ENCODE peak calls at places on chromosome 2, in seven cellular contexts. One of them, this sample, is unnamed.
A peak's percentile ranks its signal among the peaks of the same experiment; 100 is the strongest.

GRCh38 chr2:64602436-64602835 is 51.3 kb downstream of the SERTAD2 start:
- DNase-seq in neural progenitor cell: no peak
- DNase-seq in mammary epithelial cell: no peak
- DNase-seq in GM12878: no peak
- DNase-seq in HCT116: no peak
- DNase-seq in fibroblast of lung: no peak
- DNase-seq in SK-N-SH: no peak
- DNase-seq in this sample: no peak

GRCh38 chr2:127771756-127772155 is 39.2 kb downstream of the WDR33 start:
- DNase-seq in neural progenitor cell: no peak
- DNase-seq in mammary epithelial cell: peak; percentile 72
- DNase-seq in GM12878: no peak
- DNase-seq in HCT116: no peak
- DNase-seq in fibroblast of lung: peak; percentile 90
- DNase-seq in SK-N-SH: no peak
- DNase-seq in this sample: no peak

GRCh38 chr2:47207614-47208013 is 52.5 kb upstream of the STPG4 start:
- DNase-seq in neural progenitor cell: no peak
- DNase-seq in mammary epithelial cell: no peak
- DNase-seq in GM12878: no peak
- DNase-seq in HCT116: no peak
- DNase-seq in fibroblast of lung: no peak
- DNase-seq in SK-N-SH: no peak
- DNase-seq in this sample: no peak

GRCh38 chr2:12081481-12082210 is 335.2 kb downstream of the LPIN1 start:
- DNase-seq in neural progenitor cell: no peak
- DNase-seq in mammary epithelial cell: no peak
- DNase-seq in GM12878: no peak
- DNase-seq in HCT116: no peak
- DNase-seq in fibroblast of lung: no peak
- DNase-seq in SK-N-SH: no peak
- DNase-seq in this sample: no peak

GRCh38 chr2:12718662-12719399 is 2.1 kb downstream of the TRIB2 start:
- DNase-seq in neural progenitor cell: peak; percentile 88
- DNase-seq in mammary epithelial cell: peak; percentile 22
- DNase-seq in GM12878: no peak
- DNase-seq in HCT116: no peak
- DNase-seq in fibroblast of lung: peak; percentile 23
- DNase-seq in SK-N-SH: peak; percentile 50
- DNase-seq in this sample: no peak

GRCh38 chr2:85844486-85844885 is 44.3 kb downstream of the ST3GAL5 start:
- DNase-seq in neural progenitor cell: no peak
- DNase-seq in mammary epithelial cell: no peak
- DNase-seq in GM12878: no peak
- DNase-seq in HCT116: no peak
- DNase-seq in fibroblast of lung: peak; percentile 25
- DNase-seq in SK-N-SH: no peak
- DNase-seq in this sample: no peak

GRCh38 chr2:217801115-217801531 is 201.7 kb downstream of the TNS1 start:
- DNase-seq in neural progenitor cell: peak; percentile 47
- DNase-seq in mammary epithelial cell: no peak
- DNase-seq in GM12878: no peak
- DNase-seq in HCT116: no peak
- DNase-seq in fibroblast of lung: no peak
- DNase-seq in SK-N-SH: peak; percentile 81
- DNase-seq in this sample: no peak

GRCh38 chr2:179302764-179303561 is 38.3 kb upstream of the SESTD1 start:
- DNase-seq in neural progenitor cell: no peak
- DNase-seq in mammary epithelial cell: no peak
- DNase-seq in GM12878: no peak
- DNase-seq in HCT116: no peak
- DNase-seq in fibroblast of lung: no peak
- DNase-seq in SK-N-SH: no peak
- DNase-seq in this sample: no peak

GRCh38 chr2:237662671-237663093 is 35.3 kb downstream of the LRRFIP1 start:
- DNase-seq in neural progenitor cell: peak; percentile 84
- DNase-seq in mammary epithelial cell: peak; percentile 94
- DNase-seq in GM12878: no peak
- DNase-seq in HCT116: peak; percentile 61
- DNase-seq in fibroblast of lung: peak; percentile 87
- DNase-seq in SK-N-SH: peak; percentile 63
- DNase-seq in this sample: peak; percentile 50

GRCh38 chr2:64400103-64400728 is 53.7 kb upstream of the LGALSL start:
- DNase-seq in neural progenitor cell: no peak
- DNase-seq in mammary epithelial cell: peak; percentile 12
- DNase-seq in GM12878: no peak
- DNase-seq in HCT116: no peak
- DNase-seq in fibroblast of lung: no peak
- DNase-seq in SK-N-SH: no peak
- DNase-seq in this sample: no peak

GRCh38 chr2:160406591-160407392 is 86.8 kb downstream of the RBMS1 start:
- DNase-seq in neural progenitor cell: peak; percentile 73
- DNase-seq in mammary epithelial cell: peak; percentile 80
- DNase-seq in GM12878: no peak
- DNase-seq in HCT116: peak; percentile 24
- DNase-seq in fibroblast of lung: peak; percentile 84
- DNase-seq in SK-N-SH: peak; percentile 76
- DNase-seq in this sample: peak; percentile 77

GRCh38 chr2:188770296-188770695 is 203.9 kb upstream of the COL3A1 start:
- DNase-seq in neural progenitor cell: no peak
- DNase-seq in mammary epithelial cell: no peak
- DNase-seq in GM12878: no peak
- DNase-seq in HCT116: no peak
- DNase-seq in fibroblast of lung: no peak
- DNase-seq in SK-N-SH: no peak
- DNase-seq in this sample: no peak

GRCh38 chr2:71944183-71944550 is 203.5 kb downstream of the CYP26B1 start:
- DNase-seq in neural progenitor cell: peak; percentile 61
- DNase-seq in mammary epithelial cell: no peak
- DNase-seq in GM12878: no peak
- DNase-seq in HCT116: no peak
- DNase-seq in fibroblast of lung: no peak
- DNase-seq in SK-N-SH: no peak
- DNase-seq in this sample: no peak

GRCh38 chr2:23629417-23630110 is 244.6 kb downstream of the KLHL29 start:
- DNase-seq in neural progenitor cell: no peak
- DNase-seq in mammary epithelial cell: no peak
- DNase-seq in GM12878: no peak
- DNase-seq in HCT116: no peak
- DNase-seq in fibroblast of lung: no peak
- DNase-seq in SK-N-SH: peak; percentile 25
- DNase-seq in this sample: no peak

GRCh38 chr2:64751286-64752260 is 97.9 kb upstream of the SERTAD2 start:
- DNase-seq in neural progenitor cell: no peak
- DNase-seq in mammary epithelial cell: peak; percentile 90
- DNase-seq in GM12878: no peak
- DNase-seq in HCT116: peak; percentile 80
- DNase-seq in fibroblast of lung: peak; percentile 100
- DNase-seq in SK-N-SH: peak; percentile 97
- DNase-seq in this sample: peak; percentile 23

GRCh38 chr2:86000131-86000937 is 105.4 kb downstream of the POLR1A start:
- DNase-seq in neural progenitor cell: no peak
- DNase-seq in mammary epithelial cell: no peak
- DNase-seq in GM12878: no peak
- DNase-seq in HCT116: no peak
- DNase-seq in fibroblast of lung: peak; percentile 38
- DNase-seq in SK-N-SH: no peak
- DNase-seq in this sample: no peak

GRCh38 chr2:66103581-66103980 is 331.3 kb upstream of the MEIS1 start:
- DNase-seq in neural progenitor cell: no peak
- DNase-seq in mammary epithelial cell: no peak
- DNase-seq in GM12878: no peak
- DNase-seq in HCT116: no peak
- DNase-seq in fibroblast of lung: no peak
- DNase-seq in SK-N-SH: no peak
- DNase-seq in this sample: no peak

GRCh38 chr2:152583512-152584188 is 133.6 kb downstream of the PRPF40A start:
- DNase-seq in neural progenitor cell: no peak
- DNase-seq in mammary epithelial cell: no peak
- DNase-seq in GM12878: no peak
- DNase-seq in HCT116: no peak
- DNase-seq in fibroblast of lung: no peak
- DNase-seq in SK-N-SH: no peak
- DNase-seq in this sample: no peak

GRCh38 chr2:207473203-207473865 is 56.4 kb upstream of the CREB1 start:
- DNase-seq in neural progenitor cell: peak; percentile 79
- DNase-seq in mammary epithelial cell: peak; percentile 68
- DNase-seq in GM12878: peak; percentile 30
- DNase-seq in HCT116: peak; percentile 29
- DNase-seq in fibroblast of lung: peak; percentile 82
- DNase-seq in SK-N-SH: peak; percentile 51
- DNase-seq in this sample: peak; percentile 60

GRCh38 chr2:118667366-118667765 is 180.1 kb downstream of the EN1 start:
- DNase-seq in neural progenitor cell: no peak
- DNase-seq in mammary epithelial cell: peak; percentile 50
- DNase-seq in GM12878: no peak
- DNase-seq in HCT116: no peak
- DNase-seq in fibroblast of lung: peak; percentile 87
- DNase-seq in SK-N-SH: no peak
- DNase-seq in this sample: no peak

GRCh38 chr2:120716641-120717585 is 18.8 kb upstream of the GLI2 start:
- DNase-seq in neural progenitor cell: no peak
- DNase-seq in mammary epithelial cell: no peak
- DNase-seq in GM12878: no peak
- DNase-seq in HCT116: no peak
- DNase-seq in fibroblast of lung: no peak
- DNase-seq in SK-N-SH: no peak
- DNase-seq in this sample: no peak

GRCh38 chr2:925309-925708 is 25.3 kb upstream of the SNTG2 start:
- DNase-seq in neural progenitor cell: no peak
- DNase-seq in mammary epithelial cell: no peak
- DNase-seq in GM12878: no peak
- DNase-seq in HCT116: no peak
- DNase-seq in fibroblast of lung: no peak
- DNase-seq in SK-N-SH: no peak
- DNase-seq in this sample: no peak

GRCh38 chr2:137769406-137769805 is 194.9 kb upstream of the HNMT start:
- DNase-seq in neural progenitor cell: no peak
- DNase-seq in mammary epithelial cell: no peak
- DNase-seq in GM12878: no peak
- DNase-seq in HCT116: no peak
- DNase-seq in fibroblast of lung: no peak
- DNase-seq in SK-N-SH: no peak
- DNase-seq in this sample: no peak

GRCh38 chr2:60053791-60054190 is 499.7 kb downstream of the BCL11A start:
- DNase-seq in neural progenitor cell: no peak
- DNase-seq in mammary epithelial cell: peak; percentile 4
- DNase-seq in GM12878: no peak
- DNase-seq in HCT116: no peak
- DNase-seq in fibroblast of lung: no peak
- DNase-seq in SK-N-SH: no peak
- DNase-seq in this sample: no peak

GRCh38 chr2:190835303-190835930 is 45.2 kb upstream of the GLS start:
- DNase-seq in neural progenitor cell: no peak
- DNase-seq in mammary epithelial cell: peak; percentile 79
- DNase-seq in GM12878: no peak
- DNase-seq in HCT116: no peak
- DNase-seq in fibroblast of lung: peak; percentile 90
- DNase-seq in SK-N-SH: peak; percentile 12
- DNase-seq in this sample: no peak

GRCh38 chr2:189559579-189560272 is 20.9 kb downstream of the SLC40A1 start:
- DNase-seq in neural progenitor cell: no peak
- DNase-seq in mammary epithelial cell: no peak
- DNase-seq in GM12878: no peak
- DNase-seq in HCT116: no peak
- DNase-seq in fibroblast of lung: no peak
- DNase-seq in SK-N-SH: no peak
- DNase-seq in this sample: no peak

GRCh38 chr2:215435809-215436704 is at the start of gene FN1:
- DNase-seq in neural progenitor cell: peak; percentile 96
- DNase-seq in mammary epithelial cell: peak; percentile 96
- DNase-seq in GM12878: no peak
- DNase-seq in HCT116: peak; percentile 10
- DNase-seq in fibroblast of lung: peak; percentile 99
- DNase-seq in SK-N-SH: peak; percentile 94
- DNase-seq in this sample: peak; percentile 84

GRCh38 chr2:39024833-39025232 is 96.0 kb downstream of the SOS1 start:
- DNase-seq in neural progenitor cell: no peak
- DNase-seq in mammary epithelial cell: peak; percentile 65
- DNase-seq in GM12878: no peak
- DNase-seq in HCT116: peak; percentile 6
- DNase-seq in fibroblast of lung: peak; percentile 55
- DNase-seq in SK-N-SH: no peak
- DNase-seq in this sample: peak; percentile 9

GRCh38 chr2:58532641-58533040 is 291.5 kb upstream of the FANCL start:
- DNase-seq in neural progenitor cell: no peak
- DNase-seq in mammary epithelial cell: peak; percentile 17
- DNase-seq in GM12878: no peak
- DNase-seq in HCT116: no peak
- DNase-seq in fibroblast of lung: no peak
- DNase-seq in SK-N-SH: peak; percentile 12
- DNase-seq in this sample: no peak

DNA sequence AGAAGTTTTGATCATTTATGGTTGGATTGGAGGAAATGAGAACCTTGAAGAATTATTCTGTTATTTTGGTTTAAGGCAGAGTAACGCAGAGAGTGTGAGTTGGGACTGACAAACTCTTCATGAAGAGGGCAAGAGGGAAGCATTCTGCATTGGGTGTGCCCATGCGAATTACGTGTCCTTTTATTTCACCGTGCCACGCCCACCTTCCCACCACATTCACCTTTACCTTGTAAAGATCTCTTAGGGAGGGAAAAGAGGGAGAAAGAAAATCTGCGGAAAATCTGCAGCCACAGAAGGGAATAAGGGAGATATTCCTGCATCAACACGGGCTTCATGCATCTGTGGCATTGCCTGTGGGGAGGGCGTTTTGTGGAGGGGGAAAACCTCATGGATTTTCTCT is 31.8 kb downstream of the SLC9A4 start:
- DNase-seq in neural progenitor cell: no peak
- DNase-seq in mammary epithelial cell: no peak
- DNase-seq in GM12878: no peak
- DNase-seq in HCT116: no peak
- DNase-seq in fibroblast of lung: no peak
- DNase-seq in SK-N-SH: no peak
- DNase-seq in this sample: no peak
- H3K79me2 ChIP-seq in neural progenitor cell: no peaks in the 10 kb centered on the region
- H3K79me2 ChIP-seq in mammary epithelial cell: no peaks in the 10 kb centered on the region
- H3K79me2 ChIP-seq in GM12878: no peaks in the 10 kb centered on the region
- H3K79me2 ChIP-seq in HCT116: no peaks in the 10 kb centered on the region
- H3K79me2 ChIP-seq in fibroblast of lung: no peaks in the 10 kb centered on the region
- H3K79me2 ChIP-seq in SK-N-SH: no peaks in the 10 kb centered on the region
- H3K79me2 ChIP-seq in this sample: no peaks in the 10 kb centered on the region

GRCh38 chr2:239349448-239350135 is 51.2 kb downstream of the HDAC4 start:
- DNase-seq in neural progenitor cell: peak; percentile 57
- DNase-seq in mammary epithelial cell: peak; percentile 84
- DNase-seq in GM12878: no peak
- DNase-seq in HCT116: no peak
- DNase-seq in fibroblast of lung: no peak
- DNase-seq in SK-N-SH: no peak
- DNase-seq in this sample: no peak
- H3K79me2 ChIP-seq in neural progenitor cell: peaks cover 77% of the 10 kb centered on the region
- H3K79me2 ChIP-seq in mammary epithelial cell: peaks cover 16% of the 10 kb centered on the region
- H3K79me2 ChIP-seq in GM12878: no peaks in the 10 kb centered on the region
- H3K79me2 ChIP-seq in HCT116: peaks cover 31% of the 10 kb centered on the region
- H3K79me2 ChIP-seq in fibroblast of lung: no peaks in the 10 kb centered on the region
- H3K79me2 ChIP-seq in SK-N-SH: peaks cover 4% of the 10 kb centered on the region
- H3K79me2 ChIP-seq in this sample: peaks cover 49% of the 10 kb centered on the region

GRCh38 chr2:234967874-234968208 is 16.0 kb downstream of the SH3BP4 start:
- DNase-seq in neural progenitor cell: no peak
- DNase-seq in mammary epithelial cell: no peak
- DNase-seq in GM12878: no peak
- DNase-seq in HCT116: no peak
- DNase-seq in fibroblast of lung: no peak
- DNase-seq in SK-N-SH: no peak
- DNase-seq in this sample: no peak
- H3K79me2 ChIP-seq in neural progenitor cell: peaks cover 100% of the 10 kb centered on the region
- H3K79me2 ChIP-seq in mammary epithelial cell: peaks cover 96% of the 10 kb centered on the region
- H3K79me2 ChIP-seq in GM12878: no peaks in the 10 kb centered on the region
- H3K79me2 ChIP-seq in HCT116: peaks cover 82% of the 10 kb centered on the region
- H3K79me2 ChIP-seq in fibroblast of lung: peaks cover 99% of the 10 kb centered on the region
- H3K79me2 ChIP-seq in SK-N-SH: peaks cover 100% of the 10 kb centered on the region
- H3K79me2 ChIP-seq in this sample: no peaks in the 10 kb centered on the region

GRCh38 chr2:239235311-239235710 is 165.5 kb downstream of the HDAC4 start:
- DNase-seq in neural progenitor cell: no peak
- DNase-seq in mammary epithelial cell: no peak
- DNase-seq in GM12878: no peak
- DNase-seq in HCT116: no peak
- DNase-seq in fibroblast of lung: no peak
- DNase-seq in SK-N-SH: no peak
- DNase-seq in this sample: no peak
- H3K79me2 ChIP-seq in neural progenitor cell: peaks cover 74% of the 10 kb centered on the region
- H3K79me2 ChIP-seq in mammary epithelial cell: no peaks in the 10 kb centered on the region
- H3K79me2 ChIP-seq in GM12878: no peaks in the 10 kb centered on the region
- H3K79me2 ChIP-seq in HCT116: peaks cover 3% of the 10 kb centered on the region
- H3K79me2 ChIP-seq in fibroblast of lung: no peaks in the 10 kb centered on the region
- H3K79me2 ChIP-seq in SK-N-SH: no peaks in the 10 kb centered on the region
- H3K79me2 ChIP-seq in this sample: peaks cover 61% of the 10 kb centered on the region

This sample was measured in MM.1S.